ENCODE peak calls at places on chromosomes 2 and 18, in five cellular contexts. V, C, B, M and P are unnamed samples.

GRCh38 chr18:25284861-25285574 is 66.9 kb downstream of the ZNF521 start:
- DNase-seq in M (no peak), V (no peak), C (peak), B (peak), P (no peak)

GRCh38 chr2:231512222-231512621 is 18.0 kb downstream of the NMUR1 start:
- DNase-seq in B (no peak), M (no peak), C (no peak), V (no peak), P (peak)

GRCh38 chr2:74548919-74549684 is 4.6 kb downstream of the LOXL3 start:
- DNase-seq in V (peak), B (no peak), M (no peak), C (peak), P (peak)

GRCh38 chr2:234091432-234091879 is 41.0 kb downstream of the SPP2 start:
- DNase-seq in V (no peak), C (peak), M (no peak), B (no peak), P (no peak)

GRCh38 chr2:62577994-62578836 is 72.2 kb upstream of the TMEM17 start:
- DNase-seq in B (peak), V (no peak), C (peak), M (no peak), P (peak)

GRCh38 chr2:19900536-19901200 is 1.1 kb downstream of the TTC32 start:
- DNase-seq in M (no peak), C (peak), V (peak), B (no peak), P (no peak)

GRCh38 chr2:122000556-122001340 is 245.3 kb downstream of the TSN start:
- DNase-seq in M (no peak), C (no peak), V (no peak), B (no peak), P (no peak)

GRCh38 chr2:127024769-127025356 is 82.1 kb downstream of the BIN1 start:
- DNase-seq in B (no peak), C (peak), M (no peak), V (no peak), P (peak)

GRCh38 chr2:160934263-160934662 is 226.0 kb upstream of the TANK start:
- DNase-seq in C (no peak), B (no peak), M (no peak), V (no peak), P (no peak)

GRCh38 chr2:182649316-182649715 is 66.7 kb upstream of the DNAJC10 start:
- DNase-seq in C (peak), B (no peak), V (peak), M (no peak), P (peak)

GRCh38 chr18:77369644-77370043 is 120.0 kb downstream of the GALR1 start:
- DNase-seq in B (no peak), M (no peak), V (no peak), C (no peak), P (no peak)

GRCh38 chr2:229974271-229974670 is 52.0 kb downstream of the FBXO36 start:
- DNase-seq in V (no peak), M (no peak), B (peak), C (peak), P (peak)

GRCh38 chr18:49784427-49785185 is 28.7 kb downstream of the ACAA2 start:
- DNase-seq in B (peak), C (peak), V (no peak), M (no peak), P (no peak)

GRCh38 chr18:61992285-61992684 is 99.5 kb upstream of the RNF152 start:
- DNase-seq in C (peak), M (no peak), V (no peak), B (no peak), P (peak)

GRCh38 chr2:217291259-217291658 is 431.4 kb upstream of the TNP1 start:
- DNase-seq in V (no peak), B (no peak), M (no peak), C (no peak), P (no peak)

GRCh38 chr18:68426731-68427315 is 288.1 kb downstream of the TMX3 start:
- DNase-seq in M (no peak), C (peak), V (no peak), B (no peak), P (no peak)

GRCh38 chr2:239195318-239195871 is 205.4 kb downstream of the HDAC4 start:
- DNase-seq in M (no peak), B (no peak), V (no peak), C (no peak), P (no peak)

GRCh38 chr18:37403100-37403781 is 162.4 kb downstream of the CELF4 start:
- DNase-seq in M (no peak), B (peak), C (peak), V (no peak), P (peak)

GRCh38 chr2:241071677-241072111 is 30.4 kb downstream of the MTERF4 start:
- DNase-seq in C (no peak), M (no peak), V (no peak), B (no peak), P (no peak)